ENCODE peak calls at places on chromosome 6, in ten cellular contexts. One of them, this sample, is unnamed.

GRCh38 chr6:149079911-149080501 is 237.5 kb upstream of the TAB2 start:
- DNase-seq in left cardiac atrium: peak
- DNase-seq in progenitor cell of endocrine pancreas: no peak
- DNase-seq in aorta: peak
- DNase-seq in NCI-H1694: no peak
- DNase-seq in body of pancreas: peak
- DNase-seq in adipocyte: peak
- DNase-seq in AG20443: peak
- DNase-seq in C1 segment of cervical spinal cord: no peak
- DNase-seq in COR-L47: no peak
- DNase-seq in this sample: no peak

GRCh38 chr6:138600261-138600660 is 101.0 kb upstream of the NHSL1 start:
- DNase-seq in progenitor cell of endocrine pancreas: no peak
- DNase-seq in C1 segment of cervical spinal cord: no peak
- DNase-seq in body of pancreas: no peak
- DNase-seq in NCI-H1694: no peak
- DNase-seq in COR-L47: no peak
- DNase-seq in adipocyte: no peak
- DNase-seq in AG20443: no peak
- DNase-seq in left cardiac atrium: no peak
- DNase-seq in aorta: no peak
- DNase-seq in this sample: no peak

GRCh38 chr6:54846243-54846856 is at the start of gene FAM83B:
- DNase-seq in C1 segment of cervical spinal cord: no peak
- DNase-seq in AG20443: peak
- DNase-seq in COR-L47: peak
- DNase-seq in NCI-H1694: no peak
- DNase-seq in left cardiac atrium: peak
- DNase-seq in adipocyte: peak
- DNase-seq in aorta: peak
- DNase-seq in progenitor cell of endocrine pancreas: peak
- DNase-seq in body of pancreas: peak
- DNase-seq in this sample: no peak

GRCh38 chr6:68719761-68720160 is 84.7 kb downstream of the ADGRB3 start:
- DNase-seq in NCI-H1694: no peak
- DNase-seq in COR-L47: no peak
- DNase-seq in aorta: no peak
- DNase-seq in body of pancreas: no peak
- DNase-seq in AG20443: no peak
- DNase-seq in progenitor cell of endocrine pancreas: no peak
- DNase-seq in C1 segment of cervical spinal cord: no peak
- DNase-seq in left cardiac atrium: no peak
- DNase-seq in adipocyte: no peak
- DNase-seq in this sample: no peak

GRCh38 chr6:11236351-11236750 is 3.9 kb upstream of the NEDD9 start:
- DNase-seq in AG20443: no peak
- DNase-seq in aorta: no peak
- DNase-seq in adipocyte: no peak
- DNase-seq in NCI-H1694: no peak
- DNase-seq in COR-L47: no peak
- DNase-seq in body of pancreas: no peak
- DNase-seq in left cardiac atrium: no peak
- DNase-seq in C1 segment of cervical spinal cord: no peak
- DNase-seq in progenitor cell of endocrine pancreas: no peak
- DNase-seq in this sample: no peak

GRCh38 chr6:32932132-32932868 is 8.5 kb downstream of the HLA-DMB start:
- DNase-seq in aorta: no peak
- DNase-seq in AG20443: peak
- DNase-seq in COR-L47: no peak
- DNase-seq in left cardiac atrium: no peak
- DNase-seq in progenitor cell of endocrine pancreas: no peak
- DNase-seq in C1 segment of cervical spinal cord: no peak
- DNase-seq in adipocyte: peak
- DNase-seq in NCI-H1694: no peak
- DNase-seq in body of pancreas: no peak
- DNase-seq in this sample: no peak

GRCh38 chr6:122151066-122151465 is 248.4 kb upstream of the HSF2 start:
- DNase-seq in aorta: no peak
- DNase-seq in COR-L47: no peak
- DNase-seq in adipocyte: peak
- DNase-seq in AG20443: no peak
- DNase-seq in progenitor cell of endocrine pancreas: no peak
- DNase-seq in C1 segment of cervical spinal cord: no peak
- DNase-seq in left cardiac atrium: no peak
- DNase-seq in NCI-H1694: no peak
- DNase-seq in body of pancreas: no peak
- DNase-seq in this sample: no peak

GRCh38 chr6:146598785-146599405 is at the start of gene ADGB:
- DNase-seq in C1 segment of cervical spinal cord: no peak
- DNase-seq in body of pancreas: peak
- DNase-seq in aorta: peak
- DNase-seq in adipocyte: peak
- DNase-seq in left cardiac atrium: peak
- DNase-seq in progenitor cell of endocrine pancreas: peak
- DNase-seq in NCI-H1694: no peak
- DNase-seq in COR-L47: peak
- DNase-seq in AG20443: peak
- DNase-seq in this sample: peak

GRCh38 chr6:6686748-6687601 is 98.5 kb downstream of the LY86 start:
- DNase-seq in body of pancreas: peak
- DNase-seq in C1 segment of cervical spinal cord: no peak
- DNase-seq in aorta: peak
- DNase-seq in NCI-H1694: peak
- DNase-seq in adipocyte: peak
- DNase-seq in left cardiac atrium: peak
- DNase-seq in COR-L47: peak
- DNase-seq in AG20443: peak
- DNase-seq in progenitor cell of endocrine pancreas: peak
- DNase-seq in this sample: peak

GRCh38 chr6:138277835-138278234 is 59.5 kb upstream of the PBOV1 start:
- DNase-seq in adipocyte: no peak
- DNase-seq in progenitor cell of endocrine pancreas: no peak
- DNase-seq in AG20443: no peak
- DNase-seq in NCI-H1694: no peak
- DNase-seq in body of pancreas: no peak
- DNase-seq in aorta: no peak
- DNase-seq in C1 segment of cervical spinal cord: no peak
- DNase-seq in COR-L47: no peak
- DNase-seq in left cardiac atrium: no peak
- DNase-seq in this sample: no peak

GRCh38 chr6:131946404-131946991 is 4.7 kb downstream of the CCN2 start:
- DNase-seq in progenitor cell of endocrine pancreas: no peak
- DNase-seq in NCI-H1694: no peak
- DNase-seq in body of pancreas: no peak
- DNase-seq in COR-L47: no peak
- DNase-seq in C1 segment of cervical spinal cord: no peak
- DNase-seq in AG20443: no peak
- DNase-seq in aorta: no peak
- DNase-seq in left cardiac atrium: no peak
- DNase-seq in adipocyte: peak
- DNase-seq in this sample: no peak

GRCh38 chr6:157305676-157306653 is 17.4 kb downstream of the TMEM242 start:
- DNase-seq in progenitor cell of endocrine pancreas: no peak
- DNase-seq in C1 segment of cervical spinal cord: no peak
- DNase-seq in COR-L47: no peak
- DNase-seq in body of pancreas: no peak
- DNase-seq in aorta: no peak
- DNase-seq in adipocyte: no peak
- DNase-seq in AG20443: no peak
- DNase-seq in left cardiac atrium: no peak
- DNase-seq in NCI-H1694: no peak
- DNase-seq in this sample: no peak